ENCODE peak calls at places on chromosomes 5 and 9, in four cellular contexts. V is GM23338, F is GM23248, E is SK-N-SH. X is an unnamed sample.
A peak's percentile ranks its signal among the peaks of the same experiment; 100 is the strongest.

GRCh38 chr5:78112931-78113330 is 181.6 kb downstream of the AP3B1 start:
- DNase-seq in V (peak; percentile 27), F (no peak), E (no peak), X (no peak)

GRCh38 chr9:78575041-78575440 is 278.1 kb downstream of the PSAT1 start:
- DNase-seq in V (no peak), F (no peak), E (no peak), X (no peak)

GRCh38 chr5:89759824-89760223 is 649.7 kb downstream of the CETN3 start:
- DNase-seq in V (no peak), F (no peak), E (no peak), X (peak; percentile 33)

GRCh38 chr9:123135458-123135857 is 102.0 kb downstream of the GPR21 start:
- DNase-seq in V (no peak), F (no peak), E (no peak), X (no peak)

GRCh38 chr5:45694255-45694834 is 1.8 kb downstream of the HCN1 start:
- DNase-seq in V (peak; percentile 37), F (peak; percentile 31), E (no peak), X (peak; percentile 11)

GRCh38 chr5:78597068-78597857 is 51.3 kb downstream of the LHFPL2 start:
- DNase-seq in V (no peak), F (peak; percentile 92), E (no peak), X (peak; percentile 55)

GRCh38 chr9:104682642-104683041 is 11.7 kb upstream of the OR13D1 start:
- DNase-seq in V (peak; percentile 81), F (peak; percentile 67), E (peak; percentile 25), X (peak; percentile 66)

GRCh38 chr5:159619826-159620225 is 289.5 kb upstream of the IL12B start:
- DNase-seq in V (no peak), F (no peak), E (no peak), X (no peak)

GRCh38 chr9:34521406-34522045 is 1.3 kb downstream of the ENHO start:
- DNase-seq in V (no peak), F (no peak), E (no peak), X (no peak)

GRCh38 chr9:96015876-96016686 is 140.6 kb downstream of the ERCC6L2 start:
- DNase-seq in V (no peak), F (peak; percentile 33), E (no peak), X (no peak)

GRCh38 chr5:142110046-142110531 is 1.5 kb downstream of the NDFIP1 start:
- DNase-seq in V (no peak), F (peak; percentile 67), E (peak; percentile 43), X (peak; percentile 29)

GRCh38 chr5:141478321-141478945 is 2.7 kb downstream of the PCDHGC3 start:
- DNase-seq in V (peak; percentile 91), F (peak; percentile 58), E (no peak), X (no peak)

GRCh38 chr9:23586906-23587305 is 239.1 kb downstream of the ELAVL2 start:
- DNase-seq in V (no peak), F (no peak), E (peak; percentile 29), X (no peak)

GRCh38 chr9:96649620-96650323 is 5.3 kb downstream of the PRXL2C start:
- DNase-seq in V (peak; percentile 6), F (no peak), E (no peak), X (no peak)

GRCh38 chr5:94433393-94434149 is 184.8 kb downstream of the KIAA0825 start:
- DNase-seq in V (no peak), F (peak; percentile 71), E (no peak), X (peak; percentile 68)

GRCh38 chr9:134007150-134007549 is 15.0 kb upstream of the VAV2 start:
- DNase-seq in V (no peak), F (no peak), E (peak; percentile 84), X (no peak)

GRCh38 chr9:129225201-129225778 is 47.2 kb upstream of the IER5L start:
- DNase-seq in V (no peak), F (no peak), E (no peak), X (no peak)

GRCh38 chr5:151719228-151719861 is 32.6 kb upstream of the SPARC start:
- DNase-seq in V (peak; percentile 70), F (peak; percentile 77), E (no peak), X (peak; percentile 54)

GRCh38 chr5:82386576-82386975 is 108.4 kb upstream of the RPS23 start:
- DNase-seq in V (no peak), F (no peak), E (no peak), X (no peak)

GRCh38 chr9:33155393-33155792 is 11.7 kb downstream of the B4GALT1 start:
- DNase-seq in V (no peak), F (peak; percentile 30), E (no peak), X (peak; percentile 56)

GRCh38 chr9:120735415-120736126 is 21.3 kb upstream of the MEGF9 start:
- DNase-seq in V (no peak), F (peak; percentile 63), E (no peak), X (no peak)

GRCh38 chr5:10307206-10308148 is at the start of gene CMBL:
- DNase-seq in V (peak; percentile 88), F (peak; percentile 83), E (peak; percentile 80), X (peak; percentile 92)

GRCh38 chr9:92406506-92406905 is 2.1 kb upstream of the OGN start:
- DNase-seq in V (no peak), F (no peak), E (no peak), X (no peak)

GRCh38 chr5:58149345-58149744 is 310.5 kb downstream of the PLK2 start:
- DNase-seq in V (no peak), F (peak; percentile 60), E (no peak), X (peak; percentile 48)

DNA sequence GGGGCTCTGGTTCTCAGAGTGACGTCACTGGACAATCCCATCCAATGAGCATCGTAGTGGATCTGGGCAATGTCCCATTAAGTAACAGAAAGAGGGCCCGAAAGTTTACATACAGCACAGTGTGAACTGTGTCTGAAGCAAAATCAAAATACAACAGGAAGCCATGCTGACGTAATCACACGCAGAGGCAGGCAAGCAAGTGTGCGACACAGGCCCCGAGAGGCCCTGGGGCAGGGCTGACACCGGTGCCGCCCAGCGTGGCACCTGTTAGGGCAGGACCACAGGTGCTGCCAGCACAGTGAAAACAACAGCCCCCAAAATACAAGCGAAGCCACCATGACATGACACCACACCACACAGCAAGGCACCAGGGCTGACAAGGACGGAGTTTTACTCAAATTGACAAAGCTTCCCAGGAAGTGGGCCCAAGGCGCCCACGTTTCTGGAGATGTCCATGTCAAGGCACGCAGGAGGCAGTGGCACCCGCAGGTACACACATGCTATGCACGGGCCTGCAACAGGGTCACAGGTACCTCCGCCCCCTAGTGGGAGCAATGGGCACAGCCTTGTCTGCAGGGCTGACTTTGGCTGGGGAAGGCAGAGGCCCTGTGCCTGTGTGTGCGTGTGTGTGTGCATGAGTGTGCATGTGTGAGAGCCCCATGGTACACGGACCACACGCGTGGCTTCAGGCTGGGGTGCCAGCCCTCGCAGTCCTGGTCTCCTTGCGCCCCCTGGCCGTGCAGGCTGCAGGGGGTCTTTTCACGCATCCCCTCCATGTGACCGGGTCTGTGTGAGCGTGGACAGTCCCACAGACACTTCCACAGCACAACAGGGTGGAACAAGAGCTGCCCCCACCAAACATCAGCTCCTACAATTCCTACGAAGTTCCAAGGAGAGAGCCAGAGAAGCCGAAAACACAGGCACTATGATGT is 19.6 kb downstream of the QSOX2 start:
- DNase-seq in V (peak; percentile 87), F (peak; percentile 61), E (peak; percentile 88), X (peak; percentile 67)
- H3K4me2 ChIP-seq in V (no peak overlapping the region), F (no peak overlapping the region), E (no peak overlapping the region), X (no peak overlapping the region)

DNA sequence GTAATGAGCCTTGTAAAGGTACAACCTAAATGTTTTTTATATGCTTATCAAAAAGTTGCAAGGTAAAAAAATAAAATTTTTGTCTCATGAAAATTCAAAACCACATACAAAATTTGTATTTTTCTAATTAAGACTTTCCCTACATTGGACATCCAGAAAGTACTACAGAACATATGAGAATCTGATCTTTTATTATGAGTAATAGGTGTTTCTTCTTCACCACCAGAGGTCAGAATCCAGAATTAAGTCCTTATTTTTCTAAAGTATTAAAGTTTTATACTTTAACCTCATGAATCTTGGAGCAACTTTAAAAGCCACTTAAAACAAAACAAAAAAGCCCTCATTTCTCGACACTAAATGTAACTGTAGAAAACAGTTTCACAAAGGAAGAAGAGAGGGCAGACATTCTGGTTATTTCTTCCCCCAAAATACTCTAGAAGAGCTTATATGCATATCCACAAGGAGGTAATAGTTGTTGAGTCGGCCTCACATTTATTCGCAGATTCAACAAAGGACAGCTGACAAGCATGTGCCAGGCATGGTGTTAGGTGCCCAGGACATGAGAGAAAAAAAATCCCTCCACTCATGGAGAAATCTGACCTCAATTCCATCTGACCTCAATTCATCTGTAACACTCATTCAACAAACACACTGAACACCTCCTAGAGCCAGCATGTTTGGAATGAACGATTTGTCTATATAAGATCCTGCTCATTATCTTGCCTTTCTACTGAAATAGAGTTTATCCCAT is 69.2 kb downstream of the MLLT3 start:
- DNase-seq in V (no peak), F (peak; percentile 53), E (no peak), X (peak; percentile 35)
- H3K4me1 ChIP-seq in V (peaks cover 20% of the 10 kb centered on the region), F (peaks cover 29% of the 10 kb centered on the region), E (peaks cover 35% of the 10 kb centered on the region), X (peaks cover 43% of the 10 kb centered on the region)

GRCh38 chr5:111131356-111131755 is 39.2 kb downstream of the WDR36 start:
- DNase-seq in V (peak; percentile 29), F (no peak), E (no peak), X (no peak)
- TF ChIP-seq EZH2phosphoT487 in V (no peak), F (no peak), E (no peak), X (no peak)

GRCh38 chr5:36078430-36078829 is 11.7 kb upstream of the UGT3A2 start:
- DNase-seq in V (peak; percentile 10), F (no peak), E (no peak), X (no peak)

GRCh38 chr5:36073595-36074216 is 7.0 kb upstream of the UGT3A2 start:
- DNase-seq in V (peak; percentile 84), F (peak; percentile 24), E (no peak), X (peak; percentile 39)

GRCh38 chr5:36079200-36079761 is 12.6 kb upstream of the UGT3A2 start:
- DNase-seq in V (peak; percentile 92), F (peak; percentile 58), E (peak; percentile 75), X (peak; percentile 82)
- H3K4me2 ChIP-seq in V (peak overlapping the region; percentile 62), F (no peak overlapping the region), E (no peak overlapping the region), X (peak overlapping the region; percentile 69)

DNA sequence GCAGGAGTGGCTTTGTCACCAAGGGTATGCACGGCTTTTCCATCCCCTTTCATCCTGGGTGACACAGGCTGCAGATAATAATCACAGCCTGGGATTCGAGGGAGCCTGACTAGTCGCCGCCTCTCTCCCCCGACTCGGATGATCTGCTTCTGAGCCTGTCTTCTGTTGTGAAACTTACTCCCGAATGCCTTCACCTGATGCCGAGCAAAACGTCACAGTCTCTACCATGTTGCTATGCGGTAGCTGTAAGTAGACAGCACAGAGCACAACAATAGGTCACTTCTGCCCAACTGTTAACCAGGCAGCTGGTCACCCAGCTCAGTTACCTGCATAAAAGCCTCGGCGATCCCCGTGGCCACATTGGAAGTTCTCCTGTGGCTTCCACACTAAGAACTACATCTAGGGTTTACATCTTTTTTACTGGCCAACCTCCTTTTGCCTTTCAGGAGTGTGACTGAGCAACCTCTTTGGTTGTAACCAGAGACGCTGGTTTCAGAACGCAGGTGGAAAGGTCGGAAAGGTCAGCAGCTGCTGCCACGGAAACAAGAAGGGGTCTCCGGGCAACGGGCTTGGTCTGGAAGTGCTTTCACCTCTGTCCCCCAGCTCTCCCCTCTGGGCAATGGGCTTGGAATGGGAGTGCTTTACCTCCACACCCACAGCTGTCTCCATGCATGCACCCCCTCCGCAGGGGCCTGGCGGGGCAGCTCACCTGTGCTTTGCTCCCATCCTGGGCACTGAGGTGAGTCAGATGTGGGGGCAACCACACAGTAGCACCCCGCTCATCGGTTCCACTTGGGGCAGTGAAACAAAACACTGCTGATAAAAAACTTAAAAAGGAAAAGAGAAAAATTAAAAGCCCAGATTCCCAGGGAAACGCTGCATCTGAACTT is 7.6 kb upstream of the PPP1R26 start:
- DNase-seq in V (peak; percentile 57), F (no peak), E (no peak), X (no peak)
- H3K4me1 ChIP-seq in V (peaks cover 6% of the 10 kb centered on the region), F (peaks cover 15% of the 10 kb centered on the region), E (no peaks in the 10 kb centered on the region), X (peaks cover 19% of the 10 kb centered on the region)

X was measured in PC-3.